ENCODE peak calls at places on chromosomes 11 and 22, in ten cellular contexts. One of them, this sample, is unnamed.

GRCh38 chr11:73152861-73153483 is 10.9 kb upstream of the FCHSD2 start:
- DNase-seq in Peyer's patch: no peak
- DNase-seq in dorsolateral prefrontal cortex: no peak
- DNase-seq in AG10803: no peak
- DNase-seq in lung: no peak
- DNase-seq in psoas muscle: no peak
- DNase-seq in cardiac muscle cell: no peak
- DNase-seq in neural progenitor cell: peak; percentile 15
- DNase-seq in body of pancreas: no peak
- DNase-seq in hepatocyte: no peak
- DNase-seq in this sample: no peak

GRCh38 chr22:30332994-30333706 is 6.4 kb upstream of the TBC1D10A start:
- DNase-seq in dorsolateral prefrontal cortex: no peak
- DNase-seq in hepatocyte: no peak
- DNase-seq in lung: no peak
- DNase-seq in AG10803: no peak
- DNase-seq in cardiac muscle cell: no peak
- DNase-seq in Peyer's patch: peak; percentile 48
- DNase-seq in body of pancreas: no peak
- DNase-seq in neural progenitor cell: no peak
- DNase-seq in psoas muscle: no peak
- DNase-seq in this sample: no peak

GRCh38 chr22:26303475-26303874 is 125.6 kb upstream of the ASPHD2 start:
- DNase-seq in dorsolateral prefrontal cortex: no peak
- DNase-seq in Peyer's patch: no peak
- DNase-seq in neural progenitor cell: no peak
- DNase-seq in lung: no peak
- DNase-seq in psoas muscle: no peak
- DNase-seq in body of pancreas: no peak
- DNase-seq in AG10803: no peak
- DNase-seq in hepatocyte: no peak
- DNase-seq in cardiac muscle cell: no peak
- DNase-seq in this sample: no peak

GRCh38 chr11:103532133-103532788 is 423.0 kb downstream of the DYNC2H1 start:
- DNase-seq in psoas muscle: no peak
- DNase-seq in lung: no peak
- DNase-seq in hepatocyte: no peak
- DNase-seq in cardiac muscle cell: peak; percentile 78
- DNase-seq in AG10803: peak; percentile 83
- DNase-seq in dorsolateral prefrontal cortex: no peak
- DNase-seq in Peyer's patch: no peak
- DNase-seq in neural progenitor cell: no peak
- DNase-seq in body of pancreas: no peak
- DNase-seq in this sample: peak; percentile 59

GRCh38 chr11:16806791-16807190 is 68.3 kb downstream of the C11orf58 start:
- DNase-seq in body of pancreas: no peak
- DNase-seq in hepatocyte: no peak
- DNase-seq in psoas muscle: no peak
- DNase-seq in AG10803: peak; percentile 21
- DNase-seq in Peyer's patch: no peak
- DNase-seq in cardiac muscle cell: peak; percentile 46
- DNase-seq in neural progenitor cell: no peak
- DNase-seq in lung: no peak
- DNase-seq in dorsolateral prefrontal cortex: no peak
- DNase-seq in this sample: peak; percentile 48

GRCh38 chr11:86938900-86939880 is 16.0 kb downstream of the FZD4 start:
- DNase-seq in psoas muscle: no peak
- DNase-seq in lung: no peak
- DNase-seq in neural progenitor cell: peak; percentile 58
- DNase-seq in Peyer's patch: no peak
- DNase-seq in body of pancreas: peak; percentile 20
- DNase-seq in AG10803: peak; percentile 51
- DNase-seq in dorsolateral prefrontal cortex: no peak
- DNase-seq in hepatocyte: peak; percentile 73
- DNase-seq in cardiac muscle cell: peak; percentile 75
- DNase-seq in this sample: peak; percentile 42

GRCh38 chr11:82763167-82763566 is 29.5 kb upstream of the FAM181B start:
- DNase-seq in body of pancreas: no peak
- DNase-seq in lung: no peak
- DNase-seq in AG10803: no peak
- DNase-seq in Peyer's patch: no peak
- DNase-seq in psoas muscle: no peak
- DNase-seq in cardiac muscle cell: no peak
- DNase-seq in hepatocyte: no peak
- DNase-seq in dorsolateral prefrontal cortex: no peak
- DNase-seq in neural progenitor cell: no peak
- DNase-seq in this sample: no peak

GRCh38 chr11:14422052-14422813 is 63.2 kb upstream of the RRAS2 start:
- DNase-seq in dorsolateral prefrontal cortex: peak; percentile 74
- DNase-seq in Peyer's patch: peak; percentile 64
- DNase-seq in AG10803: peak; percentile 100
- DNase-seq in hepatocyte: peak; percentile 89
- DNase-seq in lung: peak; percentile 78
- DNase-seq in cardiac muscle cell: peak; percentile 100
- DNase-seq in body of pancreas: peak; percentile 78
- DNase-seq in psoas muscle: peak; percentile 96
- DNase-seq in neural progenitor cell: peak; percentile 81
- DNase-seq in this sample: peak; percentile 98

GRCh38 chr11:104957280-104957679 is 11.1 kb downstream of the CASP4 start:
- DNase-seq in lung: no peak
- DNase-seq in Peyer's patch: no peak
- DNase-seq in neural progenitor cell: no peak
- DNase-seq in dorsolateral prefrontal cortex: no peak
- DNase-seq in hepatocyte: no peak
- DNase-seq in body of pancreas: no peak
- DNase-seq in AG10803: no peak
- DNase-seq in cardiac muscle cell: peak; percentile 56
- DNase-seq in psoas muscle: no peak
- DNase-seq in this sample: no peak

GRCh38 chr11:5841797-5842196 is at the start of gene OR52E6:
- DNase-seq in psoas muscle: no peak
- DNase-seq in cardiac muscle cell: no peak
- DNase-seq in hepatocyte: no peak
- DNase-seq in AG10803: no peak
- DNase-seq in lung: no peak
- DNase-seq in body of pancreas: no peak
- DNase-seq in dorsolateral prefrontal cortex: no peak
- DNase-seq in Peyer's patch: no peak
- DNase-seq in neural progenitor cell: no peak
- DNase-seq in this sample: no peak

GRCh38 chr11:47271961-47272661 is 2.2 kb downstream of the MADD start:
- DNase-seq in Peyer's patch: no peak
- DNase-seq in neural progenitor cell: no peak
- DNase-seq in hepatocyte: no peak
- DNase-seq in lung: no peak
- DNase-seq in psoas muscle: peak; percentile 77
- DNase-seq in AG10803: no peak
- DNase-seq in cardiac muscle cell: no peak
- DNase-seq in dorsolateral prefrontal cortex: no peak
- DNase-seq in body of pancreas: peak; percentile 71
- DNase-seq in this sample: no peak

GRCh38 chr11:70536051-70536877 is 137.9 kb downstream of the CTTN start:
- DNase-seq in lung: no peak
- DNase-seq in neural progenitor cell: no peak
- DNase-seq in dorsolateral prefrontal cortex: peak; percentile 38
- DNase-seq in hepatocyte: no peak
- DNase-seq in Peyer's patch: peak; percentile 26
- DNase-seq in AG10803: no peak
- DNase-seq in cardiac muscle cell: no peak
- DNase-seq in psoas muscle: peak; percentile 7
- DNase-seq in body of pancreas: no peak
- DNase-seq in this sample: no peak

DNA sequence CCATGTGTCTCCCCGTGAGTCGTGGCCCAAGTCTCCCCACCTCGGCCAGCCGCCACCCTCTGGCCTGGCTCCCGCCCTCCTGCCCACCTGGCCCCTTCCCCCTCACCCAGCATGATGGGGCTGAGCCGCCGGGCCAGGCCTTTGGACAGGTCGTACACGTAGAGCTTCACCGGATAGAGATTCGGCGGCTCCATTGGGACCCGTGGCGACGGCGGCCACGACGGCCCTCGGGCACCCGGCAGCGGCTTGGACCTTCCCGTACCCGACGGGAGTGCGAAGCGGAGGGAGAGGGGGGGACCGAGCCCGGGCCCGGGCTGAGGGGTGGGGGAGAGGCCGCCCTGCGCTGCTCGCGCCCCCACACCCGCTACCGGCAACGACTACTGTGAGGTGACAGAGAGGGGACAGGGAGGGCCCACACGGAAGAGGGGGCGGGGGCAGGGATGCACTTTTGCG is at the start of gene DESI1:
- DNase-seq in hepatocyte: peak; percentile 62
- DNase-seq in neural progenitor cell: no peak
- DNase-seq in dorsolateral prefrontal cortex: no peak
- DNase-seq in Peyer's patch: no peak
- DNase-seq in cardiac muscle cell: peak; percentile 25
- DNase-seq in psoas muscle: no peak
- DNase-seq in lung: no peak
- DNase-seq in body of pancreas: peak; percentile 46
- DNase-seq in AG10803: no peak
- DNase-seq in this sample: no peak
- TF ChIP-seq CTCF in hepatocyte: no peak
- TF ChIP-seq CTCF in neural progenitor cell: no peak
- TF ChIP-seq CTCF in dorsolateral prefrontal cortex: no peak
- TF ChIP-seq CTCF in Peyer's patch: no peak
- TF ChIP-seq CTCF in cardiac muscle cell: no peak
- TF ChIP-seq CTCF in psoas muscle: no peak
- TF ChIP-seq CTCF in lung: no peak
- TF ChIP-seq CTCF in body of pancreas: no peak
- TF ChIP-seq CTCF in AG10803: no peak
- TF ChIP-seq CTCF in this sample: no peak

GRCh38 chr11:44298862-44299261 is 11.1 kb downstream of the ALX4 start:
- DNase-seq in psoas muscle: no peak
- DNase-seq in body of pancreas: no peak
- DNase-seq in dorsolateral prefrontal cortex: no peak
- DNase-seq in Peyer's patch: no peak
- DNase-seq in neural progenitor cell: no peak
- DNase-seq in hepatocyte: no peak
- DNase-seq in cardiac muscle cell: no peak
- DNase-seq in lung: no peak
- DNase-seq in AG10803: no peak
- DNase-seq in this sample: no peak
- TF ChIP-seq CTCF in psoas muscle: no peak
- TF ChIP-seq CTCF in body of pancreas: no peak
- TF ChIP-seq CTCF in dorsolateral prefrontal cortex: no peak
- TF ChIP-seq CTCF in Peyer's patch: no peak
- TF ChIP-seq CTCF in neural progenitor cell: no peak
- TF ChIP-seq CTCF in hepatocyte: no peak
- TF ChIP-seq CTCF in cardiac muscle cell: no peak
- TF ChIP-seq CTCF in lung: no peak
- TF ChIP-seq CTCF in AG10803: no peak
- TF ChIP-seq CTCF in this sample: no peak

GRCh38 chr11:120662071-120662611 is 150.6 kb downstream of the GRIK4 start:
- DNase-seq in neural progenitor cell: no peak
- DNase-seq in body of pancreas: no peak
- DNase-seq in dorsolateral prefrontal cortex: no peak
- DNase-seq in Peyer's patch: no peak
- DNase-seq in cardiac muscle cell: no peak
- DNase-seq in hepatocyte: no peak
- DNase-seq in lung: no peak
- DNase-seq in AG10803: no peak
- DNase-seq in psoas muscle: no peak
- DNase-seq in this sample: no peak

GRCh38 chr11:120657306-120658070 is 145.9 kb downstream of the GRIK4 start:
- DNase-seq in dorsolateral prefrontal cortex: no peak
- DNase-seq in hepatocyte: no peak
- DNase-seq in body of pancreas: no peak
- DNase-seq in cardiac muscle cell: no peak
- DNase-seq in psoas muscle: no peak
- DNase-seq in AG10803: no peak
- DNase-seq in Peyer's patch: no peak
- DNase-seq in neural progenitor cell: no peak
- DNase-seq in lung: no peak
- DNase-seq in this sample: no peak

GRCh38 chr11:120659076-120659475 is 147.5 kb downstream of the GRIK4 start:
- DNase-seq in hepatocyte: no peak
- DNase-seq in Peyer's patch: no peak
- DNase-seq in body of pancreas: no peak
- DNase-seq in AG10803: no peak
- DNase-seq in cardiac muscle cell: no peak
- DNase-seq in dorsolateral prefrontal cortex: no peak
- DNase-seq in neural progenitor cell: no peak
- DNase-seq in psoas muscle: no peak
- DNase-seq in lung: no peak
- DNase-seq in this sample: no peak

GRCh38 chr11:120658071-120658423 is 146.5 kb downstream of the GRIK4 start:
- DNase-seq in dorsolateral prefrontal cortex: no peak
- DNase-seq in AG10803: no peak
- DNase-seq in body of pancreas: no peak
- DNase-seq in cardiac muscle cell: no peak
- DNase-seq in Peyer's patch: no peak
- DNase-seq in hepatocyte: no peak
- DNase-seq in lung: no peak
- DNase-seq in neural progenitor cell: no peak
- DNase-seq in psoas muscle: no peak
- DNase-seq in this sample: no peak

GRCh38 chr11:120660024-120660565 is 148.5 kb downstream of the GRIK4 start:
- DNase-seq in psoas muscle: no peak
- DNase-seq in lung: no peak
- DNase-seq in dorsolateral prefrontal cortex: no peak
- DNase-seq in neural progenitor cell: peak; percentile 83
- DNase-seq in hepatocyte: peak; percentile 47
- DNase-seq in AG10803: no peak
- DNase-seq in Peyer's patch: peak; percentile 57
- DNase-seq in body of pancreas: no peak
- DNase-seq in cardiac muscle cell: peak; percentile 38
- DNase-seq in this sample: no peak
- TF ChIP-seq CTCF in psoas muscle: peak; percentile 11
- TF ChIP-seq CTCF in lung: no peak
- TF ChIP-seq CTCF in dorsolateral prefrontal cortex: no peak
- TF ChIP-seq CTCF in neural progenitor cell: peak; percentile 64
- TF ChIP-seq CTCF in hepatocyte: peak; percentile 28
- TF ChIP-seq CTCF in AG10803: peak; percentile 42
- TF ChIP-seq CTCF in Peyer's patch: no peak
- TF ChIP-seq CTCF in body of pancreas: peak; percentile 22
- TF ChIP-seq CTCF in cardiac muscle cell: peak; percentile 58
- TF ChIP-seq CTCF in this sample: peak; percentile 36

DNA sequence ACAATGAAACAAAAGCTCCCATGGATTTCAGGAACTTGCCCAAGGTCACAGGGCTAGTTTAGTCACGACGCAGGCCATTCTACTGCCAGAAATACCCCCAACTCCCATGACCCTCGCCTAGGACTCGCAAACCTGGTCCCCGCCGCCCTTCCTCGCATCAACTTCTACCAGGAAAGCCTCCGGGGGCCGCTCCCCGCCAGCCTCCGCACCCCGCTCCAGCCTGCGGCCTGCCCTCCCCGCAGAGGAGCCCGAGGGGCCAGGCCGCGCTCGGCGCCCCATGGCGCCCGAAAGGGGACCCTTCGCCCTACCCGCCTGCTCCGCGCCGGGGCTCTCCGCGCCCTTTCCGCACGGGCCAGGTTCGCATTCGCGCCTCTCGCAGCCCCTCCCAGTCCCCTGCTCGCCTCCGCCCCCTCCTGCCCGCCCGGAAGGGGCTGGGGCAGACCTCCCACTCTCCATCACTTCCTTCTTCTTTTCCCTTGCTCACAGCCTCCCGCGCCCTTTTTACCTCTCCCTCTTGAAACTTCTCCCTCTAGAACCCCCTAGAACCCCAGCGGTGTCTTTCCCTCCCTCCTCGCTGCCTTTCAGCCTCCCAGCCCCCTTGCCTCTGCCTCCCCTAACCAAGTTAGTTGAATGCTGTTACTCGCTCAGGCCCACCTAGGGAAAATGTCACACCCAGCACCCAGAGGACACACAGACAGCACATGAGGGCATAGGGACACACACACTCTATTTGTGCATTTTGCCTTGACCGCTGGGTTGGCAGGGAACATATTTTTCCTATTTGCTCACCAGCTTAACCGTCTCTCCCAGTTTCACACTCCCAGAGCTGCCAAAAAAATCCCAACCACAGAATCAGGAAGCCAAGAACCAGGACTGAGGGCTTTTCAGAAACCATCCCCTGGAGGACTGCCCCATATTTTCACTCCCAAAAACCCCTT is at the start of gene SLC43A3:
- DNase-seq in dorsolateral prefrontal cortex: peak; percentile 51
- DNase-seq in cardiac muscle cell: peak; percentile 96
- DNase-seq in psoas muscle: peak; percentile 85
- DNase-seq in neural progenitor cell: peak; percentile 70
- DNase-seq in body of pancreas: peak; percentile 69
- DNase-seq in AG10803: peak; percentile 96
- DNase-seq in hepatocyte: peak; percentile 61
- DNase-seq in Peyer's patch: peak; percentile 65
- DNase-seq in lung: peak; percentile 80
- DNase-seq in this sample: peak; percentile 94
- TF ChIP-seq CTCF in dorsolateral prefrontal cortex: no peak
- TF ChIP-seq CTCF in cardiac muscle cell: no peak
- TF ChIP-seq CTCF in psoas muscle: no peak
- TF ChIP-seq CTCF in neural progenitor cell: peak; percentile 7
- TF ChIP-seq CTCF in body of pancreas: no peak
- TF ChIP-seq CTCF in AG10803: no peak
- TF ChIP-seq CTCF in hepatocyte: no peak
- TF ChIP-seq CTCF in Peyer's patch: no peak
- TF ChIP-seq CTCF in lung: no peak
- TF ChIP-seq CTCF in this sample: no peak